ENCODE peak calls at places on chromosome 10, in four cellular contexts. V is ACHN, P is breast epithelium, I is H4. C is an unnamed sample.

GRCh38 chr10:52486840-52487611 is 172.9 kb downstream of the DKK1 start:
- DNase-seq in P (no peak), I (peak), V (peak), C (no peak)

GRCh38 chr10:33239257-33239656 is 95.2 kb downstream of the NRP1 start:
- DNase-seq in I (no peak), P (no peak), V (no peak), C (no peak)

GRCh38 chr10:43074827-43075611 is 1.9 kb upstream of the RET start:
- DNase-seq in V (no peak), I (no peak), P (no peak), C (no peak)

GRCh38 chr10:104052351-104052885 is 33.3 kb downstream of the COL17A1 start:
- DNase-seq in V (no peak), I (no peak), P (no peak), C (no peak)

GRCh38 chr10:78972947-78973900 is 95.5 kb upstream of the ZMIZ1 start:
- DNase-seq in P (peak), V (peak), I (peak), C (peak)

GRCh38 chr10:25455980-25456567 is 281.3 kb downstream of the GPR158 start:
- DNase-seq in I (no peak), V (no peak), P (no peak), C (no peak)

GRCh38 chr10:50937230-50937907 is 51.9 kb upstream of the A1CF start:
- DNase-seq in I (peak), V (peak), P (no peak), C (no peak)

GRCh38 chr10:48708144-48708543 is 23.5 kb downstream of the WDFY4 start:
- DNase-seq in V (no peak), P (no peak), I (no peak), C (no peak)

GRCh38 chr10:103491729-103492364 is 1.7 kb upstream of the NEURL1 start:
- DNase-seq in I (peak), V (peak), P (no peak), C (no peak)

GRCh38 chr10:79139124-79139835 is 70.5 kb downstream of the ZMIZ1 start:
- DNase-seq in P (no peak), I (peak), V (no peak), C (no peak)

GRCh38 chr10:108249940-108250339 is 1085.4 kb upstream of the SORCS1 start:
- DNase-seq in V (peak), P (no peak), I (no peak), C (no peak)

GRCh38 chr10:126628746-126629145 is 41.7 kb downstream of the C10orf90 start:
- DNase-seq in P (no peak), V (no peak), I (no peak), C (no peak)

GRCh38 chr10:119131512-119132240 is 27.8 kb downstream of the DENND10 start:
- DNase-seq in P (no peak), I (peak), V (peak), C (peak)

GRCh38 chr10:26624017-26624416 is 73.5 kb upstream of the PDSS1 start:
- DNase-seq in P (no peak), V (no peak), I (no peak), C (no peak)

GRCh38 chr10:3526721-3527120 is 258.3 kb downstream of the KLF6 start:
- DNase-seq in P (no peak), I (peak), V (no peak), C (no peak)

C was measured in activated CD8-positive, alpha-beta T cell treated with anti-CD3 and anti-CD28 coated beads for 36 hours.